ENCODE peak calls at places on chromosomes 1 and 21, in six cellular contexts. M is heart right ventricle, D is right atrium auricular region, A is psoas muscle, C is mesenchymal stem cell, Y is lower lobe of right lung. O is an unnamed sample.

GRCh38 chr1:154158307-154159125 is 3.6 kb upstream of the NUP210L start:
- DNase-seq in C (no peak), D (no peak), Y (no peak), A (no peak), M (no peak), O (no peak)

GRCh38 chr1:118136511-118136937 is 48.5 kb downstream of the SPAG17 start:
- DNase-seq in A (no peak), Y (peak; percentile 52), D (peak; percentile 71), M (no peak), C (peak; percentile 10), O (no peak)

GRCh38 chr21:32350981-32351380 is 41.8 kb downstream of the URB1 start:
- DNase-seq in M (no peak), A (no peak), D (no peak), C (no peak), Y (no peak), O (no peak)

GRCh38 chr1:117301906-117302305 is 65.3 kb upstream of the MAN1A2 start:
- DNase-seq in M (no peak), A (no peak), C (no peak), Y (no peak), D (no peak), O (no peak)

GRCh38 chr1:152191711-152192110 is 32.3 kb downstream of the HRNR start:
- DNase-seq in M (no peak), A (no peak), Y (no peak), D (no peak), C (no peak), O (no peak)

GRCh38 chr1:153655333-153655732 is 3.2 kb upstream of the SNAPIN start:
- DNase-seq in Y (no peak), D (no peak), A (no peak), M (no peak), C (no peak), O (no peak)

GRCh38 chr1:32876341-32877210 is 5.9 kb upstream of the FNDC5 start:
- DNase-seq in Y (peak; percentile 84), D (no peak), A (peak; percentile 80), M (no peak), C (peak; percentile 48), O (peak; percentile 82)

GRCh38 chr1:151326619-151327222 is 495 bp downstream of the PI4KB start:
- DNase-seq in C (peak; percentile 84), Y (peak; percentile 74), M (peak; percentile 71), A (peak; percentile 65), D (peak; percentile 68), O (peak; percentile 64)

GRCh38 chr1:160208179-160209040 is 3.2 kb downstream of the PEA15 start:
- DNase-seq in Y (no peak), D (peak; percentile 58), A (no peak), M (peak; percentile 38), C (peak; percentile 32), O (no peak)

GRCh38 chr1:25622526-25622925 is 5.9 kb downstream of the MAN1C1 start:
- DNase-seq in C (no peak), Y (no peak), M (no peak), D (no peak), A (no peak), O (no peak)

GRCh38 chr1:197224160-197224559 is 43.9 kb upstream of the CRB1 start:
- DNase-seq in D (no peak), A (no peak), Y (no peak), M (no peak), C (no peak), O (no peak)

GRCh38 chr1:16020325-16020724 is 1.5 kb upstream of the CLCNKA start:
- DNase-seq in C (no peak), Y (no peak), M (no peak), A (peak; percentile 63), D (no peak), O (no peak)

GRCh38 chr1:206144605-206145004 is 27.4 kb upstream of the AVPR1B start:
- DNase-seq in A (no peak), C (no peak), Y (no peak), M (no peak), D (no peak), O (no peak)

GRCh38 chr21:15207231-15207630 is 142.4 kb upstream of the NRIP1 start:
- DNase-seq in Y (no peak), C (no peak), D (no peak), M (no peak), A (no peak), O (no peak)

GRCh38 chr1:24181619-24182018 is 5.5 kb downstream of the IFNLR1 start:
- DNase-seq in A (no peak), M (no peak), C (no peak), Y (no peak), D (no peak), O (no peak)

GRCh38 chr1:113388621-113389355 is 1.5 kb upstream of the MAGI3 start:
- DNase-seq in M (peak; percentile 42), D (no peak), C (peak; percentile 18), A (no peak), Y (no peak), O (peak; percentile 61)

GRCh38 chr1:78168306-78168705 is 122.5 kb downstream of the GIPC2 start:
- DNase-seq in Y (no peak), M (no peak), D (no peak), A (no peak), C (no peak), O (no peak)

GRCh38 chr1:208089971-208090755 is 154.0 kb downstream of the PLXNA2 start:
- DNase-seq in C (no peak), Y (no peak), D (no peak), M (peak; percentile 55), A (no peak), O (no peak)

GRCh38 chr1:234890694-234891093 is 237.9 kb downstream of the TOMM20 start:
- DNase-seq in Y (no peak), A (no peak), M (no peak), D (no peak), C (no peak), O (no peak)

GRCh38 chr1:36531833-36532232 is 49.1 kb upstream of the CSF3R start:
- DNase-seq in A (no peak), C (no peak), Y (no peak), M (no peak), D (no peak), O (no peak)

DNA sequence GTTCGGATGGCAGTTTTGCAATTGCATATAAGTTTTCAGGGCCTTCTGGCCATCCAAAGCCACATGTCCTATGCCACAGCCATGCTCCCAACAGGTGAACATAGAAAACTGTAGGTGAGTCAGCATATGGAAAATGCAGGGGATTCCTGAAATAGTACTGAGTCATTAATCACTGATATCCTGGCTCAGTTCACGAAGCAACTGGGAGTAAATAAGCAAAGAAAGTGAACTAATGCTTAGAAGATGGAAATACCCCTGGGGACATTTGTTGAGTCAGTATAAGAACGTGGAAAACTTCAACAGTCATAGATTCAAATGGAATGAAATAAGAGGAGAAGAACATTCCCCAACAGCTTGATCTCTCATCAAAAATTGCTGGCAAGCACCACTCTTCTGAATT is 148.9 kb upstream of the RUNX1 start:
- DNase-seq in A (no peak), M (peak; percentile 34), D (no peak), C (peak; percentile 88), Y (no peak), O (no peak)
- H3K9me3 ChIP-seq in A (no peaks in the 10 kb centered on the region), M (no peaks in the 10 kb centered on the region), D (no peaks in the 10 kb centered on the region), C (no peaks in the 10 kb centered on the region), Y (no peaks in the 10 kb centered on the region), O (no peaks in the 10 kb centered on the region)

GRCh38 chr1:175269151-175269550 is 76.6 kb upstream of the KIAA0040 start:
- DNase-seq in A (no peak), D (no peak), M (no peak), Y (no peak), C (no peak), O (no peak)
- H3K27ac ChIP-seq in A (no peak overlapping the region), D (peak overlapping the region; percentile 58), M (peak overlapping the region; percentile 73), Y (peak overlapping the region; percentile 57), C (no peak overlapping the region), O (peak overlapping the region; percentile 54)

GRCh38 chr21:8994640-8995511 is 1526.5 kb upstream of the TPTE start:
- DNase-seq in C (no peak), D (no peak), A (no peak), Y (no peak), M (no peak), O (no peak)
- H3K9me3 ChIP-seq in C (peaks cover 23% of the 10 kb centered on the region), D (no peaks in the 10 kb centered on the region), A (no peaks in the 10 kb centered on the region), Y (no peaks in the 10 kb centered on the region), M (no peaks in the 10 kb centered on the region), O (no peaks in the 10 kb centered on the region)

DNA sequence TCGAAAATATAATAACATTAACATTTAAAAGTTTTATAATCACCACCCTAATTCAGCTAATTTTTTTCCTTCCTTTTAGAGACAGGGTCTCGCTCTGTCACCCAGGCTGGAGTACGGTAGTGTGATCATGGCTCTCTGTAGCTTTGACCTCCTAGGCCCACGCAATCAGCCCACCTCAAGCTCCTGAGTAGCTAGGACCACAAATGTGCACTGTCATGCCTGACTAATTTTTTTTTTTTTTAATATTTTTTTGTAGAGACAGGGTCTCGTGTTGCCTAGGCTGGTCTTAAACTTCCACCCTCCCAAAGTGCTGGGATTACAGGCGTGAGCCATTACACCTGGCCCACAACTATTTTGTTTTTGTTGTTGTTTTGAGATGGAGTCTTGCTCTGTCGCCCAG is 114.8 kb upstream of the BMP8A start:
- DNase-seq in M (no peak), D (no peak), A (no peak), C (no peak), Y (no peak), O (no peak)
- H3K27ac ChIP-seq in M (no peak overlapping the region), D (no peak overlapping the region), A (no peak overlapping the region), C (no peak overlapping the region), Y (no peak overlapping the region), O (no peak overlapping the region)

GRCh38 chr1:248779350-248779749 is 23.8 kb upstream of the LYPD8 start:
- DNase-seq in D (no peak), C (no peak), A (no peak), M (no peak), Y (no peak), O (no peak)
- H3K9me3 ChIP-seq in D (no peaks in the 10 kb centered on the region), C (peaks cover 3% of the 10 kb centered on the region), A (no peaks in the 10 kb centered on the region), M (no peaks in the 10 kb centered on the region), Y (no peaks in the 10 kb centered on the region), O (no peaks in the 10 kb centered on the region)

O was measured in Peyer's patch.